ENCODE peak calls at places on chromosomes 16 and 17, in five cellular contexts. One of them, this sample, is unnamed.

GRCh38 chr17:64574646-64575045 is 67.9 kb downstream of the CEP95 start:
- DNase-seq in lower lobe of right lung: no peak
- DNase-seq in HS-27A: no peak
- DNase-seq in T-helper 1 cell: no peak
- DNase-seq in NCI-H1417: no peak
- DNase-seq in this sample: no peak

GRCh38 chr17:76561799-76562268 is 22.0 kb downstream of the PRCD start:
- DNase-seq in lower lobe of right lung: no peak
- DNase-seq in HS-27A: no peak
- DNase-seq in T-helper 1 cell: no peak
- DNase-seq in NCI-H1417: no peak
- DNase-seq in this sample: no peak

GRCh38 chr16:2856061-2856670 is 1.8 kb downstream of the PRSS22 start:
- DNase-seq in lower lobe of right lung: no peak
- DNase-seq in HS-27A: no peak
- DNase-seq in T-helper 1 cell: no peak
- DNase-seq in NCI-H1417: no peak
- DNase-seq in this sample: peak; percentile 19

GRCh38 chr16:85041184-85041928 is 13.8 kb downstream of the KIAA0513 start:
- DNase-seq in lower lobe of right lung: peak; percentile 53
- DNase-seq in HS-27A: no peak
- DNase-seq in T-helper 1 cell: no peak
- DNase-seq in NCI-H1417: peak; percentile 27
- DNase-seq in this sample: no peak

GRCh38 chr16:10600792-10601443 is 20.5 kb upstream of the EMP2 start:
- DNase-seq in lower lobe of right lung: peak; percentile 68
- DNase-seq in HS-27A: no peak
- DNase-seq in T-helper 1 cell: no peak
- DNase-seq in NCI-H1417: no peak
- DNase-seq in this sample: no peak

GRCh38 chr17:79919164-79919585 is 79.9 kb upstream of the CBX4 start:
- DNase-seq in lower lobe of right lung: peak; percentile 95
- DNase-seq in HS-27A: peak; percentile 5
- DNase-seq in T-helper 1 cell: no peak
- DNase-seq in NCI-H1417: peak; percentile 42
- DNase-seq in this sample: no peak

GRCh38 chr17:45296833-45297124 is 20.0 kb downstream of the MAP3K14 start:
- DNase-seq in lower lobe of right lung: no peak
- DNase-seq in HS-27A: no peak
- DNase-seq in T-helper 1 cell: no peak
- DNase-seq in NCI-H1417: no peak
- DNase-seq in this sample: no peak

GRCh38 chr16:46801428-46802049 is 29.4 kb downstream of the C16orf87 start:
- DNase-seq in lower lobe of right lung: no peak
- DNase-seq in HS-27A: no peak
- DNase-seq in T-helper 1 cell: no peak
- DNase-seq in NCI-H1417: peak; percentile 2
- DNase-seq in this sample: peak; percentile 28

GRCh38 chr17:40062347-40063033 is at the start of gene THRA:
- DNase-seq in lower lobe of right lung: peak; percentile 82
- DNase-seq in HS-27A: no peak
- DNase-seq in T-helper 1 cell: peak; percentile 78
- DNase-seq in NCI-H1417: peak; percentile 80
- DNase-seq in this sample: peak; percentile 55

GRCh38 chr17:73231363-73231762 is 30.3 kb downstream of the CPSF4L start:
- DNase-seq in lower lobe of right lung: no peak
- DNase-seq in HS-27A: no peak
- DNase-seq in T-helper 1 cell: no peak
- DNase-seq in NCI-H1417: peak; percentile 64
- DNase-seq in this sample: peak; percentile 17

GRCh38 chr17:51992864-51993413 is 165.6 kb downstream of the CA10 start:
- DNase-seq in lower lobe of right lung: no peak
- DNase-seq in HS-27A: no peak
- DNase-seq in T-helper 1 cell: no peak
- DNase-seq in NCI-H1417: no peak
- DNase-seq in this sample: no peak

GRCh38 chr16:68749424-68749823 is 12.3 kb downstream of the CDH1 start:
- DNase-seq in lower lobe of right lung: no peak
- DNase-seq in HS-27A: no peak
- DNase-seq in T-helper 1 cell: no peak
- DNase-seq in NCI-H1417: no peak
- DNase-seq in this sample: no peak

GRCh38 chr17:1762233-1762905 is 509 bp downstream of the SERPINF1 start:
- DNase-seq in lower lobe of right lung: no peak
- DNase-seq in HS-27A: no peak
- DNase-seq in T-helper 1 cell: no peak
- DNase-seq in NCI-H1417: no peak
- DNase-seq in this sample: no peak

GRCh38 chr16:57562066-57562465 is 19.6 kb downstream of the ADGRG5 start:
- DNase-seq in lower lobe of right lung: no peak
- DNase-seq in HS-27A: no peak
- DNase-seq in T-helper 1 cell: no peak
- DNase-seq in NCI-H1417: no peak
- DNase-seq in this sample: no peak

GRCh38 chr16:73878616-73879015 is 418.0 kb upstream of the PSMD7 start:
- DNase-seq in lower lobe of right lung: no peak
- DNase-seq in HS-27A: peak; percentile 24
- DNase-seq in T-helper 1 cell: no peak
- DNase-seq in NCI-H1417: peak; percentile 18
- DNase-seq in this sample: peak; percentile 70

GRCh38 chr17:9231449-9232154 is 210.3 kb downstream of the NTN1 start:
- DNase-seq in lower lobe of right lung: no peak
- DNase-seq in HS-27A: no peak
- DNase-seq in T-helper 1 cell: no peak
- DNase-seq in NCI-H1417: no peak
- DNase-seq in this sample: no peak

GRCh38 chr16:30122621-30123160 is 329 bp downstream of the MAPK3 start:
- DNase-seq in lower lobe of right lung: no peak
- DNase-seq in HS-27A: no peak
- DNase-seq in T-helper 1 cell: no peak
- DNase-seq in NCI-H1417: no peak
- DNase-seq in this sample: peak; percentile 62

GRCh38 chr17:65514541-65514940 is 46.9 kb downstream of the AXIN2 start:
- DNase-seq in lower lobe of right lung: no peak
- DNase-seq in HS-27A: no peak
- DNase-seq in T-helper 1 cell: no peak
- DNase-seq in NCI-H1417: no peak
- DNase-seq in this sample: no peak

GRCh38 chr16:28168991-28169554 is 42.7 kb downstream of the XPO6 start:
- DNase-seq in lower lobe of right lung: no peak
- DNase-seq in HS-27A: no peak
- DNase-seq in T-helper 1 cell: peak; percentile 50
- DNase-seq in NCI-H1417: no peak
- DNase-seq in this sample: no peak

GRCh38 chr17:73069164-73069774 is 23.2 kb downstream of the SLC39A11 start:
- DNase-seq in lower lobe of right lung: no peak
- DNase-seq in HS-27A: no peak
- DNase-seq in T-helper 1 cell: no peak
- DNase-seq in NCI-H1417: no peak
- DNase-seq in this sample: peak; percentile 27

GRCh38 chr16:81779540-81780320 is 639 bp downstream of the PLCG2 start:
- DNase-seq in lower lobe of right lung: peak; percentile 76
- DNase-seq in HS-27A: no peak
- DNase-seq in T-helper 1 cell: no peak
- DNase-seq in NCI-H1417: no peak
- DNase-seq in this sample: no peak

This sample was measured in NCI-H345.